ENCODE peak calls at places on chromosomes 16 and 17, in four cellular contexts. One of them, this sample, is unnamed. For H3K27me3, the result is how much of the 10 kb centered on the place peaks cover.

GRCh38 chr17:199806-200603 is 18.6 kb upstream of the DOC2B start:
- DNase-seq in tibial nerve: no peak
- DNase-seq in body of pancreas: peak
- DNase-seq in stomach: no peak
- DNase-seq in this sample: peak

GRCh38 chr16:21608647-21609328 is 9.4 kb downstream of the METTL9 start:
- DNase-seq in tibial nerve: no peak
- DNase-seq in body of pancreas: peak
- DNase-seq in stomach: no peak
- DNase-seq in this sample: no peak

GRCh38 chr16:2535644-2536021 is 2.2 kb upstream of the PDPK1 start:
- DNase-seq in tibial nerve: no peak
- DNase-seq in body of pancreas: peak
- DNase-seq in stomach: no peak
- DNase-seq in this sample: peak

GRCh38 chr16:22425036-22425801 is 50.8 kb upstream of the CDR2 start:
- DNase-seq in tibial nerve: peak
- DNase-seq in body of pancreas: peak
- DNase-seq in stomach: no peak
- DNase-seq in this sample: peak

GRCh38 chr17:17063546-17064122 is 21.4 kb downstream of the MPRIP start:
- DNase-seq in tibial nerve: peak
- DNase-seq in body of pancreas: peak
- DNase-seq in stomach: peak
- DNase-seq in this sample: peak

GRCh38 chr17:859461-860195 is 77.5 kb downstream of the MRM3 start:
- DNase-seq in tibial nerve: no peak
- DNase-seq in body of pancreas: no peak
- DNase-seq in stomach: no peak
- DNase-seq in this sample: peak

GRCh38 chr16:50303605-50304466 is 37.5 kb downstream of the ADCY7 start:
- DNase-seq in tibial nerve: no peak
- DNase-seq in body of pancreas: no peak
- DNase-seq in stomach: no peak
- DNase-seq in this sample: peak

GRCh38 chr17:77875051-77875780 is 83.3 kb upstream of the TNRC6C start:
- DNase-seq in tibial nerve: no peak
- DNase-seq in body of pancreas: no peak
- DNase-seq in stomach: no peak
- DNase-seq in this sample: no peak

GRCh38 chr17:12250973-12251372 is 230.3 kb downstream of the MAP2K4 start:
- DNase-seq in tibial nerve: no peak
- DNase-seq in body of pancreas: no peak
- DNase-seq in stomach: no peak
- DNase-seq in this sample: no peak

GRCh38 chr16:85474808-85475207 is 138.3 kb upstream of the GSE1 start:
- DNase-seq in tibial nerve: no peak
- DNase-seq in body of pancreas: no peak
- DNase-seq in stomach: no peak
- DNase-seq in this sample: no peak

GRCh38 chr16:50820225-50820624 is 78.3 kb downstream of the CYLD start:
- DNase-seq in tibial nerve: no peak
- DNase-seq in body of pancreas: no peak
- DNase-seq in stomach: no peak
- DNase-seq in this sample: no peak

GRCh38 chr17:41013606-41014005 is 4.7 kb upstream of the KRTAP3-1 start:
- DNase-seq in tibial nerve: no peak
- DNase-seq in body of pancreas: no peak
- DNase-seq in stomach: no peak
- DNase-seq in this sample: no peak

GRCh38 chr16:23124315-23124714 is 24.9 kb downstream of the USP31 start:
- DNase-seq in tibial nerve: no peak
- DNase-seq in body of pancreas: no peak
- DNase-seq in stomach: no peak
- DNase-seq in this sample: peak

GRCh38 chr17:27533874-27534815 is 77.9 kb downstream of the KSR1 start:
- DNase-seq in tibial nerve: no peak
- DNase-seq in body of pancreas: no peak
- DNase-seq in stomach: no peak
- DNase-seq in this sample: no peak

DNA sequence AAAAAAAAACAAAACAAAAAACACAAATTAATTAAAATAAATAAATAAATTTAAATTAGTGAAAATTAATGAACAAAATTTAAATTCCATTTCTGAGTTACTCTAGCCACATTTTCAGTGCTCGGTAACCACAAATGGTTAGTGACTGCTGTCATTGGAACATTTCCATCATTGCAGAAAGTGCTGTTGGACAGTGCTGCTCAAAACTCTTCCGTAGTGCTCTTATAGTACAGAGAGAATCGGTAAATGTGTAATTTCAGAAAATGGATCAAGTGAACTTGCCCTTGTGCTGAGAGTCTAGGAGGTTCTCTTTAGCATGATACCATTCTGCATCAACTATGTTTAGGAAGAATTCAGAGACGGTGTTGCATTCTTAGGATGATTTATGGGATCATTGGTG is 23.7 kb downstream of the ZNRF1 start:
- DNase-seq in tibial nerve: no peak
- DNase-seq in body of pancreas: no peak
- DNase-seq in stomach: no peak
- DNase-seq in this sample: no peak
- TF ChIP-seq POLR2A in tibial nerve: no peak
- TF ChIP-seq POLR2A in body of pancreas: no peak
- TF ChIP-seq POLR2A in stomach: no peak
- TF ChIP-seq POLR2A in this sample: no peak

GRCh38 chr16:4336701-4337539 is 14.2 kb downstream of the PAM16 start:
- DNase-seq in tibial nerve: no peak
- DNase-seq in body of pancreas: no peak
- DNase-seq in stomach: no peak
- DNase-seq in this sample: no peak
- TF ChIP-seq CTCF in tibial nerve: no peak
- TF ChIP-seq CTCF in body of pancreas: no peak
- TF ChIP-seq CTCF in stomach: no peak
- TF ChIP-seq CTCF in this sample: no peak

GRCh38 chr16:83994087-83994486 is 26.0 kb downstream of the NECAB2 start:
- DNase-seq in tibial nerve: peak
- DNase-seq in body of pancreas: peak
- DNase-seq in stomach: no peak
- DNase-seq in this sample: no peak

GRCh38 chr16:83990492-83990891 is 22.4 kb downstream of the NECAB2 start:
- DNase-seq in tibial nerve: no peak
- DNase-seq in body of pancreas: no peak
- DNase-seq in stomach: no peak
- DNase-seq in this sample: no peak

GRCh38 chr16:83992624-83993023 is 24.6 kb downstream of the NECAB2 start:
- DNase-seq in tibial nerve: peak
- DNase-seq in body of pancreas: peak
- DNase-seq in stomach: no peak
- DNase-seq in this sample: peak

GRCh38 chr16:83994703-83995102 is 26.7 kb downstream of the NECAB2 start:
- DNase-seq in tibial nerve: no peak
- DNase-seq in body of pancreas: no peak
- DNase-seq in stomach: no peak
- DNase-seq in this sample: no peak

GRCh38 chr16:83989300-83989699 is 21.3 kb downstream of the NECAB2 start:
- DNase-seq in tibial nerve: no peak
- DNase-seq in body of pancreas: peak
- DNase-seq in stomach: no peak
- DNase-seq in this sample: no peak
- H3K27me3 ChIP-seq in tibial nerve: under half
- H3K27me3 ChIP-seq in body of pancreas: under half
- H3K27me3 ChIP-seq in stomach: under half
- H3K27me3 ChIP-seq in this sample: under half

GRCh38 chr17:28897769-28898259 is 281 bp upstream of the FLOT2 start:
- DNase-seq in tibial nerve: no peak
- DNase-seq in body of pancreas: peak
- DNase-seq in stomach: no peak
- DNase-seq in this sample: no peak
- TF ChIP-seq POLR2A in tibial nerve: no peak
- TF ChIP-seq POLR2A in body of pancreas: no peak
- TF ChIP-seq POLR2A in stomach: no peak
- TF ChIP-seq POLR2A in this sample: no peak

GRCh38 chr17:43531082-43531378 is 15.1 kb downstream of the ETV4 start:
- DNase-seq in tibial nerve: no peak
- DNase-seq in body of pancreas: no peak
- DNase-seq in stomach: no peak
- DNase-seq in this sample: no peak

GRCh38 chr17:43531955-43532354 is 14.2 kb downstream of the ETV4 start:
- DNase-seq in tibial nerve: no peak
- DNase-seq in body of pancreas: no peak
- DNase-seq in stomach: no peak
- DNase-seq in this sample: no peak

GRCh38 chr17:43532581-43532980 is 13.6 kb downstream of the ETV4 start:
- DNase-seq in tibial nerve: no peak
- DNase-seq in body of pancreas: no peak
- DNase-seq in stomach: no peak
- DNase-seq in this sample: no peak

GRCh38 chr17:43534909-43535308 is 11.2 kb downstream of the ETV4 start:
- DNase-seq in tibial nerve: no peak
- DNase-seq in body of pancreas: no peak
- DNase-seq in stomach: no peak
- DNase-seq in this sample: no peak

GRCh38 chr17:43533699-43534098 is 12.4 kb downstream of the ETV4 start:
- DNase-seq in tibial nerve: no peak
- DNase-seq in body of pancreas: no peak
- DNase-seq in stomach: no peak
- DNase-seq in this sample: no peak
- TF ChIP-seq CTCF in tibial nerve: no peak
- TF ChIP-seq CTCF in body of pancreas: no peak
- TF ChIP-seq CTCF in stomach: no peak
- TF ChIP-seq CTCF in this sample: no peak

GRCh38 chr16:87685405-87685755 is 80.4 kb downstream of the KLHDC4 start:
- DNase-seq in tibial nerve: no peak
- DNase-seq in body of pancreas: no peak
- DNase-seq in stomach: no peak
- DNase-seq in this sample: no peak
- H3K27me3 ChIP-seq in tibial nerve: under half
- H3K27me3 ChIP-seq in body of pancreas: under half
- H3K27me3 ChIP-seq in stomach: half or more
- H3K27me3 ChIP-seq in this sample: half or more

GRCh38 chr16:72012607-72013006 is 4.1 kb downstream of the DHODH start:
- DNase-seq in tibial nerve: no peak
- DNase-seq in body of pancreas: no peak
- DNase-seq in stomach: no peak
- DNase-seq in this sample: no peak

GRCh38 chr16:72009779-72010178 is 1.2 kb downstream of the DHODH start:
- DNase-seq in tibial nerve: no peak
- DNase-seq in body of pancreas: no peak
- DNase-seq in stomach: no peak
- DNase-seq in this sample: no peak

GRCh38 chr16:72013389-72013788 is 4.8 kb downstream of the DHODH start:
- DNase-seq in tibial nerve: no peak
- DNase-seq in body of pancreas: no peak
- DNase-seq in stomach: no peak
- DNase-seq in this sample: no peak

GRCh38 chr16:72013888-72014538 is 5.5 kb downstream of the DHODH start:
- DNase-seq in tibial nerve: no peak
- DNase-seq in body of pancreas: no peak
- DNase-seq in stomach: no peak
- DNase-seq in this sample: no peak

GRCh38 chr16:72008424-72009216 is at the start of gene DHODH:
- DNase-seq in tibial nerve: peak
- DNase-seq in body of pancreas: peak
- DNase-seq in stomach: peak
- DNase-seq in this sample: peak
- TF ChIP-seq POLR2A in tibial nerve: peak
- TF ChIP-seq POLR2A in body of pancreas: peak
- TF ChIP-seq POLR2A in stomach: no peak
- TF ChIP-seq POLR2A in this sample: peak